ENCODE peak calls at places on chromosomes 5 and 9, in four cellular contexts. One of them, this sample, is unnamed.

GRCh38 chr9:109010676-109011655 is 2.3 kb downstream of the CTNNAL1 start:
- DNase-seq in lower lobe of right lung: no peak
- DNase-seq in omental fat pad: no peak
- DNase-seq in WERI-Rb-1: no peak
- DNase-seq in this sample: no peak

GRCh38 chr5:113909782-113910181 is 396.3 kb downstream of the YTHDC2 start:
- DNase-seq in lower lobe of right lung: no peak
- DNase-seq in omental fat pad: no peak
- DNase-seq in WERI-Rb-1: no peak
- DNase-seq in this sample: no peak

GRCh38 chr5:121968910-121969607 is 7.3 kb downstream of the SRFBP1 start:
- DNase-seq in lower lobe of right lung: no peak
- DNase-seq in omental fat pad: no peak
- DNase-seq in WERI-Rb-1: no peak
- DNase-seq in this sample: no peak

GRCh38 chr5:5592541-5592940 is 170.1 kb downstream of the ICE1 start:
- DNase-seq in lower lobe of right lung: no peak
- DNase-seq in omental fat pad: no peak
- DNase-seq in WERI-Rb-1: no peak
- DNase-seq in this sample: no peak

GRCh38 chr5:72171667-72172066 is 64.4 kb downstream of the MAP1B start:
- DNase-seq in lower lobe of right lung: no peak
- DNase-seq in omental fat pad: no peak
- DNase-seq in WERI-Rb-1: no peak
- DNase-seq in this sample: no peak

GRCh38 chr5:159459951-159460538 is 129.8 kb upstream of the IL12B start:
- DNase-seq in lower lobe of right lung: no peak
- DNase-seq in omental fat pad: no peak
- DNase-seq in WERI-Rb-1: no peak
- DNase-seq in this sample: no peak

GRCh38 chr9:16458696-16459420 is 411.6 kb downstream of the BNC2 start:
- DNase-seq in lower lobe of right lung: no peak
- DNase-seq in omental fat pad: no peak
- DNase-seq in WERI-Rb-1: no peak
- DNase-seq in this sample: no peak

GRCh38 chr9:133074111-133074651 is 12.4 kb downstream of the CEL start:
- DNase-seq in lower lobe of right lung: no peak
- DNase-seq in omental fat pad: no peak
- DNase-seq in WERI-Rb-1: no peak
- DNase-seq in this sample: no peak

GRCh38 chr9:38141751-38142150 is 72.7 kb upstream of the SHB start:
- DNase-seq in lower lobe of right lung: no peak
- DNase-seq in omental fat pad: no peak
- DNase-seq in WERI-Rb-1: no peak
- DNase-seq in this sample: no peak

GRCh38 chr9:88766778-88767503 is 224.3 kb upstream of the S1PR3 start:
- DNase-seq in lower lobe of right lung: no peak
- DNase-seq in omental fat pad: no peak
- DNase-seq in WERI-Rb-1: no peak
- DNase-seq in this sample: no peak

GRCh38 chr9:129569506-129570449 is 51.1 kb downstream of the C9orf50 start:
- DNase-seq in lower lobe of right lung: no peak
- DNase-seq in omental fat pad: no peak
- DNase-seq in WERI-Rb-1: peak
- DNase-seq in this sample: no peak

GRCh38 chr9:124291801-124292396 is 34.1 kb downstream of the NEK6 start:
- DNase-seq in lower lobe of right lung: peak
- DNase-seq in omental fat pad: no peak
- DNase-seq in WERI-Rb-1: no peak
- DNase-seq in this sample: no peak

GRCh38 chr5:71533142-71533541 is 54.0 kb upstream of the MCCC2 start:
- DNase-seq in lower lobe of right lung: no peak
- DNase-seq in omental fat pad: no peak
- DNase-seq in WERI-Rb-1: no peak
- DNase-seq in this sample: no peak

GRCh38 chr9:101387871-101388506 is 3.2 kb upstream of the BAAT start:
- DNase-seq in lower lobe of right lung: no peak
- DNase-seq in omental fat pad: no peak
- DNase-seq in WERI-Rb-1: peak
- DNase-seq in this sample: no peak

GRCh38 chr9:83240671-83241070 is 177.7 kb upstream of the RASEF start:
- DNase-seq in lower lobe of right lung: no peak
- DNase-seq in omental fat pad: no peak
- DNase-seq in WERI-Rb-1: no peak
- DNase-seq in this sample: no peak

GRCh38 chr9:113978954-113979712 is 99.0 kb downstream of the AMBP start:
- DNase-seq in lower lobe of right lung: no peak
- DNase-seq in omental fat pad: no peak
- DNase-seq in WERI-Rb-1: no peak
- DNase-seq in this sample: no peak

GRCh38 chr5:56358703-56359428 is 125.7 kb upstream of the ANKRD55 start:
- DNase-seq in lower lobe of right lung: no peak
- DNase-seq in omental fat pad: peak
- DNase-seq in WERI-Rb-1: no peak
- DNase-seq in this sample: peak

GRCh38 chr9:70205366-70206020 is 53.3 kb upstream of the SMC5 start:
- DNase-seq in lower lobe of right lung: no peak
- DNase-seq in omental fat pad: no peak
- DNase-seq in WERI-Rb-1: no peak
- DNase-seq in this sample: no peak

GRCh38 chr5:89421035-89421434 is 538.1 kb upstream of the MEF2C start:
- DNase-seq in lower lobe of right lung: no peak
- DNase-seq in omental fat pad: no peak
- DNase-seq in WERI-Rb-1: no peak
- DNase-seq in this sample: no peak

GRCh38 chr9:129580211-129580915 is 40.5 kb downstream of the C9orf50 start:
- DNase-seq in lower lobe of right lung: no peak
- DNase-seq in omental fat pad: no peak
- DNase-seq in WERI-Rb-1: no peak
- DNase-seq in this sample: no peak

GRCh38 chr9:21395778-21396717 is 10.8 kb upstream of the IFNA2 start:
- DNase-seq in lower lobe of right lung: peak
- DNase-seq in omental fat pad: peak
- DNase-seq in WERI-Rb-1: peak
- DNase-seq in this sample: peak

GRCh38 chr9:126953089-126953809 is 38.7 kb downstream of the RALGPS1 start:
- DNase-seq in lower lobe of right lung: no peak
- DNase-seq in omental fat pad: no peak
- DNase-seq in WERI-Rb-1: no peak
- DNase-seq in this sample: no peak

GRCh38 chr9:126945682-126946081 is 31.1 kb downstream of the RALGPS1 start:
- DNase-seq in lower lobe of right lung: no peak
- DNase-seq in omental fat pad: no peak
- DNase-seq in WERI-Rb-1: no peak
- DNase-seq in this sample: no peak

GRCh38 chr9:126942369-126942768 is 27.8 kb downstream of the RALGPS1 start:
- DNase-seq in lower lobe of right lung: no peak
- DNase-seq in omental fat pad: no peak
- DNase-seq in WERI-Rb-1: no peak
- DNase-seq in this sample: no peak

GRCh38 chr9:126952180-126952960 is 37.8 kb downstream of the RALGPS1 start:
- DNase-seq in lower lobe of right lung: no peak
- DNase-seq in omental fat pad: no peak
- DNase-seq in WERI-Rb-1: no peak
- DNase-seq in this sample: no peak

GRCh38 chr9:126947529-126947928 is 32.9 kb downstream of the RALGPS1 start:
- DNase-seq in lower lobe of right lung: no peak
- DNase-seq in omental fat pad: no peak
- DNase-seq in WERI-Rb-1: peak
- DNase-seq in this sample: no peak
- TF ChIP-seq CTCF in lower lobe of right lung: no peak
- TF ChIP-seq CTCF in omental fat pad: no peak
- TF ChIP-seq CTCF in WERI-Rb-1: peak
- TF ChIP-seq CTCF in this sample: no peak

GRCh38 chr5:28473531-28474107 is 1435.2 kb upstream of the CDH9 start:
- DNase-seq in lower lobe of right lung: no peak
- DNase-seq in omental fat pad: no peak
- DNase-seq in WERI-Rb-1: peak
- DNase-seq in this sample: no peak
- TF ChIP-seq CTCF in lower lobe of right lung: peak
- TF ChIP-seq CTCF in omental fat pad: no peak
- TF ChIP-seq CTCF in WERI-Rb-1: peak
- TF ChIP-seq CTCF in this sample: peak

GRCh38 chr9:127162046-127162445 is 39.6 kb upstream of the ANGPTL2 start:
- DNase-seq in lower lobe of right lung: no peak
- DNase-seq in omental fat pad: no peak
- DNase-seq in WERI-Rb-1: no peak
- DNase-seq in this sample: no peak

GRCh38 chr9:127162567-127163365 is 40.3 kb upstream of the ANGPTL2 start:
- DNase-seq in lower lobe of right lung: no peak
- DNase-seq in omental fat pad: no peak
- DNase-seq in WERI-Rb-1: no peak
- DNase-seq in this sample: no peak

GRCh38 chr9:127161081-127161621 is 38.7 kb upstream of the ANGPTL2 start:
- DNase-seq in lower lobe of right lung: no peak
- DNase-seq in omental fat pad: no peak
- DNase-seq in WERI-Rb-1: no peak
- DNase-seq in this sample: no peak

GRCh38 chr9:127159949-127160610 is 37.6 kb upstream of the ANGPTL2 start:
- DNase-seq in lower lobe of right lung: no peak
- DNase-seq in omental fat pad: no peak
- DNase-seq in WERI-Rb-1: peak
- DNase-seq in this sample: no peak

DNA sequence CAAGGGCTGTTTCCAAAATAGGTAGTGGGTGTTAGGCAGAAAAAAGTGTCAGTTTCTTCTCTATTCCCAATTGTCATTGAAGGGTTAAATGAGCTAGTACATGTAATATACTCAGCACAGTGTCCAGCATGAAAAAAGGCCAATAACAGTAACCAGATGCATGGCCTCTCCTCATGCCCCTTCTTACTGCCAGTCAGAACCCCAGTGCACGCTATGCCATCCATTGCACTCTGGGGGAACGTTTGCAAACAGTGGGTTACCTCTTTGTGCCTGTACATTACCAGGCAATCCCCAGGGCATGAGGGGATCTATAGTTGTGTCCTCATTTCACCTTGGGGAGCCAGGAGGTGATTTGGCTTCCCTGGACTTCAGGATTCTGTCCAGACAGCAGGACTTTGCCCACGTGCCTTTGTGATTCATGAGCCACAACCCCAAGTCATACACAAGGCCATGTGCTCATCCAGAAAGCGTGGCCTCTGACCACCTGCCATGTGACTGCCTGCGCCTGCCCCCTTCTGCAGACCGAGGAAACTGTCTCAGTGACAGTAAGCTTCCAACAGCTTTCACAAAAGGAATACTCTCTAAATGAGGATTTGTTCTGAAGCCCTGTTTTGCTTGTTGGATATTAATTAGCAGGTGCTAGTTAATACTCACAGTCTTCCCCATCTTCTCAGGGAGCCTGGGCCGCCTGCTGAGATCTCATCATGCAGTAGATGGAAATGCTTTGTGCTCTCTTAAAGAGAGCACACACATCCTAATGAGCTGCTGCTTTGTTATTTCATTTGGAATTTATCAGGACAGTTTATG is 36.8 kb upstream of the ANGPTL2 start:
- DNase-seq in lower lobe of right lung: no peak
- DNase-seq in omental fat pad: no peak
- DNase-seq in WERI-Rb-1: peak
- DNase-seq in this sample: no peak
- TF ChIP-seq CTCF in lower lobe of right lung: no peak
- TF ChIP-seq CTCF in omental fat pad: no peak
- TF ChIP-seq CTCF in WERI-Rb-1: peak
- TF ChIP-seq CTCF in this sample: no peak

DNA sequence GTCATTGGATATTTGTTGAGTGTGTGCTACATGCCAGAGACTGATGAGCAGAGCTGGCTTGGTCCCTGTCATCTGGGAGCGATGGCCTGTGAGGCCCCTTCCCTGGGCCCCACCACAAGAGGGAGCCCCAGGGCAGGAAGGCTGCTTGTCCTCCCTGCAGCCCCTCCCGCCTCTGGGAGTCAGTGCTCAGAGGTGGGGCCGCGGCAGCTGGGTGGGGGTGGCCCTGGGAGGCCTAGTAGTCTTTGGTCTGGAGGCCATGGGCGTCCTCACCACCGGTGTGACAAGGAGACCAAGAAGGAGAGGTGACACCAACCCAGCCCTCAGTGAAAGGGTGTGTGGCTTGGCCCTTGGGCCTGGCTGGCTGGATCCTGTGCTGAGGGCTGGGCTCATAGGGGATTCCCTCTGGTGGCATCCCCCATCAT is 166.4 kb downstream of the GAPVD1 start:
- DNase-seq in lower lobe of right lung: no peak
- DNase-seq in omental fat pad: no peak
- DNase-seq in WERI-Rb-1: peak
- DNase-seq in this sample: no peak
- TF ChIP-seq CTCF in lower lobe of right lung: peak
- TF ChIP-seq CTCF in omental fat pad: no peak
- TF ChIP-seq CTCF in WERI-Rb-1: peak
- TF ChIP-seq CTCF in this sample: peak

GRCh38 chr5:10424124-10424731 is 17.5 kb upstream of the ROPN1L start:
- DNase-seq in lower lobe of right lung: no peak
- DNase-seq in omental fat pad: no peak
- DNase-seq in WERI-Rb-1: peak
- DNase-seq in this sample: no peak
- TF ChIP-seq CTCF in lower lobe of right lung: peak
- TF ChIP-seq CTCF in omental fat pad: no peak
- TF ChIP-seq CTCF in WERI-Rb-1: peak
- TF ChIP-seq CTCF in this sample: peak

GRCh38 chr5:60185230-60186104 is 291.9 kb upstream of the PDE4D start:
- DNase-seq in lower lobe of right lung: no peak
- DNase-seq in omental fat pad: no peak
- DNase-seq in WERI-Rb-1: no peak
- DNase-seq in this sample: no peak
- TF ChIP-seq CTCF in lower lobe of right lung: no peak
- TF ChIP-seq CTCF in omental fat pad: no peak
- TF ChIP-seq CTCF in WERI-Rb-1: no peak
- TF ChIP-seq CTCF in this sample: no peak

GRCh38 chr5:173307695-173308094 is 20.5 kb downstream of the STC2 start:
- DNase-seq in lower lobe of right lung: no peak
- DNase-seq in omental fat pad: no peak
- DNase-seq in WERI-Rb-1: no peak
- DNase-seq in this sample: no peak
- TF ChIP-seq CTCF in lower lobe of right lung: no peak
- TF ChIP-seq CTCF in omental fat pad: no peak
- TF ChIP-seq CTCF in WERI-Rb-1: no peak
- TF ChIP-seq CTCF in this sample: no peak

This sample was measured in nephron progenitor cell.